ENCODE peak calls at places on chromosome 11, in six cellular contexts. I is heart left ventricle, P is endodermal cell, Z is stomach, X is pancreas, J is esophagus muscularis mucosa. K is an unnamed sample. For H3K4me1, the result is how much of the 10 kb centered on the place peaks cover.

GRCh38 chr11:61541568-61541967 is 33.0 kb downstream of the LRRC10B start:
- DNase-seq in X (no peak), J (no peak), P (peak), I (no peak), Z (no peak), K (no peak)

GRCh38 chr11:85263328-85263727 is 363.8 kb downstream of the DLG2 start:
- DNase-seq in Z (no peak), X (no peak), J (no peak), P (no peak), I (no peak), K (no peak)

GRCh38 chr11:111602865-111603632 is 800 bp downstream of the SIK2 start:
- DNase-seq in P (peak), Z (peak), X (no peak), I (peak), J (no peak), K (peak)

GRCh38 chr11:1177771-1178090 is 20.0 kb downstream of the MUC5AC start:
- DNase-seq in I (no peak), J (no peak), X (no peak), P (no peak), Z (no peak), K (no peak)

GRCh38 chr11:119878990-119879389 is 150.0 kb upstream of the NECTIN1 start:
- DNase-seq in I (no peak), P (no peak), J (no peak), Z (no peak), X (no peak), K (no peak)

GRCh38 chr11:124586247-124586860 is 16.6 kb downstream of the OR8A1 start:
- DNase-seq in J (no peak), I (peak), Z (peak), P (peak), X (peak), K (peak)

GRCh38 chr11:27254744-27255446 is 108.1 kb downstream of the CCDC34 start:
- DNase-seq in P (no peak), J (no peak), I (no peak), X (no peak), Z (no peak), K (no peak)

GRCh38 chr11:130042093-130042591 is 27.6 kb upstream of the APLP2 start:
- DNase-seq in P (no peak), Z (no peak), I (no peak), J (no peak), X (no peak), K (no peak)

GRCh38 chr11:77198440-77198849 is 70.4 kb downstream of the MYO7A start:
- DNase-seq in Z (no peak), J (no peak), P (peak), X (peak), I (no peak), K (no peak)

GRCh38 chr11:102382384-102382783 is 35.4 kb downstream of the BIRC2 start:
- DNase-seq in X (no peak), I (no peak), J (no peak), Z (no peak), P (no peak), K (no peak)

GRCh38 chr11:6622261-6623171 is 3.3 kb upstream of the TPP1 start:
- DNase-seq in X (no peak), P (no peak), Z (no peak), I (no peak), J (no peak), K (no peak)

GRCh38 chr11:120558754-120559431 is 47.3 kb downstream of the GRIK4 start:
- DNase-seq in J (no peak), X (no peak), P (peak), Z (no peak), I (no peak), K (no peak)

GRCh38 chr11:120877746-120878365 is 146.0 kb upstream of the TBCEL start:
- DNase-seq in I (no peak), J (no peak), X (no peak), Z (no peak), P (no peak), K (no peak)

GRCh38 chr11:66316849-66317251 is at the start of gene CD248:
- DNase-seq in I (peak), Z (no peak), P (peak), X (no peak), J (no peak), K (peak)

GRCh38 chr11:83574516-83574915 is 288.3 kb upstream of the CCDC90B start:
- DNase-seq in J (no peak), I (no peak), Z (no peak), P (no peak), X (no peak), K (no peak)

GRCh38 chr11:94895971-94896370 is 77.4 kb downstream of the CWC15 start:
- DNase-seq in P (no peak), J (no peak), Z (no peak), I (no peak), X (no peak), K (no peak)

GRCh38 chr11:87604350-87604749 is 566.6 kb downstream of the TMEM135 start:
- DNase-seq in Z (no peak), J (no peak), P (no peak), I (no peak), X (no peak), K (no peak)

GRCh38 chr11:130781906-130782305 is 134.4 kb downstream of the SNX19 start:
- DNase-seq in Z (no peak), X (no peak), P (no peak), J (no peak), I (no peak), K (peak)

GRCh38 chr11:85028329-85029101 is 598.6 kb downstream of the DLG2 start:
- DNase-seq in J (no peak), P (peak), X (peak), Z (no peak), I (no peak), K (no peak)

GRCh38 chr11:70824590-70825300 is 426.4 kb downstream of the CTTN start:
- DNase-seq in J (no peak), I (no peak), X (no peak), P (peak), Z (no peak), K (no peak)

GRCh38 chr11:116166788-116167465 is 605.9 kb downstream of the BUD13 start:
- DNase-seq in Z (no peak), I (no peak), P (peak), X (no peak), J (peak), K (no peak)

GRCh38 chr11:1574256-1575242 is 2.5 kb upstream of the DUSP8 start:
- DNase-seq in I (peak), J (no peak), Z (peak), X (peak), P (peak), K (no peak)

GRCh38 chr11:68032997-68033707 is 2.7 kb downstream of the NDUFS8 start:
- DNase-seq in P (no peak), X (peak), J (no peak), Z (no peak), I (no peak), K (no peak)

GRCh38 chr11:68033708-68034045 is 3.2 kb downstream of the NDUFS8 start:
- DNase-seq in P (no peak), Z (peak), J (no peak), I (peak), X (peak), K (no peak)

GRCh38 chr11:68036141-68036716 is 2.6 kb upstream of the TCIRG1 start:
- DNase-seq in P (no peak), X (peak), J (no peak), Z (no peak), I (no peak), K (no peak)

GRCh38 chr11:68036717-68037239 is 2.0 kb upstream of the TCIRG1 start:
- DNase-seq in Z (peak), J (no peak), I (peak), X (peak), P (no peak), K (no peak)

GRCh38 chr11:68035266-68035876 is 3.5 kb upstream of the TCIRG1 start:
- DNase-seq in J (no peak), Z (no peak), X (no peak), P (no peak), I (no peak), K (no peak)
- H3K4me1 ChIP-seq in J (half or more), Z (half or more), X (under half), P (under half), I (half or more), K (under half)

DNA sequence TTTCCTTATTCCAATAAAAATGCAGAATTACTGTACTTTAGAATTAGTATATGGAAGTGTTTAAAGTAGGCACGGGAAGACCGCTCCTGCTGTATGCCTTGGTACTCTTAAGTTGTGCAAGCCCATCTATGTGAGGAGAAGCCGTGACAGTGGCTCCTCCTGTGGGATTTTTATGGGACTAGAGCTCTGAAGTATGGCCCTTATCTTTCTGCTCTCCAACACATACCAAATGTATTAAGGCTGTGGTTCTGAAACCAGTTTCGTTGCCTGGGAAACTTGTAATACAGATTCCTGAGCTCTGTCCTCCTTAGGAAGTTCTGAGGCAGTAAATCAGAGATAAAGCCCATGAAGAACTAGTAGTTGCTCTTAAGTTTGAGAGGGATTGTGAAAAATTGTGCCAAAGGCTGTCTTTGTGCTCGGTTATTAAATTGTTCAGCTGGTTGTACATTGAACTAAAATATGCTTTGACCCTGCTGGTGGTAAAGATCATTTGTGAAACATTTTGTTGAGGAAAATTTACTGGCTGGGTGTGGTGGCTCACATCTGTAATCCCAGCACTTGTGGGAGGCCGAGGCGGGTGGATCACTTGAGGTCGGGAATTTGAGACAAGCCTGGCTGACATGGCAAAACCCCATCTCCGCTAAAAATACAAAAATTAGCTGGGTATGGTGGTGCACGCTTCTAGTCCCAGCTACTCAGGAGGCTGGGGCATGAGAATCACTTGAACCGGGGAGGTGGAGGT is 29.3 kb downstream of the RTN3 start:
- DNase-seq in J (no peak), I (no peak), X (no peak), Z (no peak), P (no peak), K (no peak)
- H3K4me1 ChIP-seq in J (under half), I (under half), X (under half), Z (under half), P (under half), K (under half)

GRCh38 chr11:34631737-34632104 is 10.8 kb downstream of the EHF start:
- DNase-seq in P (no peak), X (peak), Z (peak), I (no peak), J (no peak), K (no peak)

GRCh38 chr11:34633640-34633989 is 12.7 kb downstream of the EHF start:
- DNase-seq in J (no peak), I (no peak), P (no peak), X (no peak), Z (no peak), K (no peak)

GRCh38 chr11:34630544-34630943 is 9.7 kb downstream of the EHF start:
- DNase-seq in J (no peak), P (no peak), Z (no peak), X (no peak), I (no peak), K (no peak)

GRCh38 chr11:34631297-34631696 is 10.4 kb downstream of the EHF start:
- DNase-seq in I (no peak), J (no peak), Z (no peak), X (no peak), P (no peak), K (no peak)

DNA sequence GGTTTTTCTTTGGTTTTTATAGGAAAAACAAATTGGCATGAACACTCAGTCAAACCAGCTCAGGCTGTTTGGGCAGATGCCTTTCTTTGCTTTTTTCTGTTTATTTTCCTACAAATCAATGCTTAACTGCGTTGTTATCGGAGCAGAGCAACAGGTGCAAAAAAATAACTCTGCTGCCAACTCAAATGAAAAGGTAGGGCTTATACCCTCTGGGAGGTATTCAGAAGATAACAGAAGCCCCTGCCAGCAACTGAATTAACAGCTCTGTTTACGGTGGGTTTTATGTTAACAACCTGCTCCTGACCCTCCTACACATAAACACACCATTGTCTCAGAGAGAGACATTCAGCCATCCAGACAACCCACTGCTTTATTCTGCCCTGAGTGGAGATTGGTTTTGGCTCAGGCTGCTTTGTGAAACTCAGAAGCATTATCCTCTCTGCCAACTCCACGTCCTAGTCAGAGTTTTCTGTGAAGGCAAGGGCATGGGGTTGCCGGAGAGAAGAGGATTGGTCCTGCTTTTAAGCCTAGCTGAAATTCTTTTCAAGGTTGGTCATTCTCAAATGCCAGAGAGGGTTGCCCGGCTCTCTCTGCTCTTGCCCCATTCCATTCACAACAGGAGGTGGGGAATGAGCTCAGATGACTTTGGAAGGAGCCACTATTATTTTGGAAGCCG is 11.3 kb downstream of the EHF start:
- DNase-seq in X (peak), Z (peak), I (peak), J (no peak), P (peak), K (no peak)
- H3K4me1 ChIP-seq in X (under half), Z (under half), I (under half), J (under half), P (under half), K (under half)

GRCh38 chr11:57777969-57778317 is 16.3 kb downstream of the CTNND1 start:
- DNase-seq in X (no peak), Z (peak), J (no peak), P (peak), I (no peak), K (no peak)
- H3K4me1 ChIP-seq in X (half or more), Z (half or more), J (half or more), P (under half), I (half or more), K (half or more)

GRCh38 chr11:57644748-57645715 is 4.7 kb downstream of the YPEL4 start:
- DNase-seq in P (peak), X (peak), I (peak), Z (peak), J (peak), K (peak)
- H3K4me1 ChIP-seq in P (under half), X (under half), I (half or more), Z (under half), J (half or more), K (under half)

GRCh38 chr11:134233729-134234179 is 9.3 kb downstream of the VPS26B start:
- DNase-seq in P (no peak), I (no peak), Z (no peak), J (no peak), X (no peak), K (no peak)

GRCh38 chr11:134228625-134229024 is 4.2 kb downstream of the VPS26B start:
- DNase-seq in I (no peak), Z (no peak), X (no peak), P (no peak), J (no peak), K (no peak)

GRCh38 chr11:134229131-134229790 is 4.8 kb downstream of the VPS26B start:
- DNase-seq in I (no peak), J (no peak), X (no peak), Z (no peak), P (no peak), K (no peak)

GRCh38 chr11:134231958-134232674 is 7.6 kb downstream of the VPS26B start:
- DNase-seq in P (no peak), J (no peak), I (no peak), Z (no peak), X (no peak), K (no peak)

DNA sequence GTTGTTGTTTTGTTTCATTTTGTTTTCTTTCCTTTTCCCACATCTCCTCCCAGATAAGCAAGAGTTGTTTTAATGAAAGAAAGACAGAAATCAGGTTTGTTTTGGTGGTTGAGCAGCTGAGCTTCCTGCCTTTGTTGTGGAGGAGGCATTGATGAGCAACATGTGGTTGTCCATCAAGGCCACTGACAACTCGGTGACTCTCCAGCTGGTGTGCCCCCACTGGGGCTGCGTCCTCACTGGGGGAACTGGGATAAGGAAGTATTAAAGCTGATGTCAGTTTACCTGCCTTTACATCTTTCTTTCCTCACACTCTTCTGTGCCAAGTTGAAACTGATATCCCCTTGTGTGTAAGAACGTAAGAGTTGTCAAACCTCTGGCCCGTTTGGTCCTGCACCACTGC is 5.9 kb downstream of the VPS26B start:
- DNase-seq in I (no peak), P (no peak), J (no peak), Z (no peak), X (no peak), K (no peak)
- H3K4me1 ChIP-seq in I (half or more), P (under half), J (under half), Z (under half), X (under half), K (under half)

DNA sequence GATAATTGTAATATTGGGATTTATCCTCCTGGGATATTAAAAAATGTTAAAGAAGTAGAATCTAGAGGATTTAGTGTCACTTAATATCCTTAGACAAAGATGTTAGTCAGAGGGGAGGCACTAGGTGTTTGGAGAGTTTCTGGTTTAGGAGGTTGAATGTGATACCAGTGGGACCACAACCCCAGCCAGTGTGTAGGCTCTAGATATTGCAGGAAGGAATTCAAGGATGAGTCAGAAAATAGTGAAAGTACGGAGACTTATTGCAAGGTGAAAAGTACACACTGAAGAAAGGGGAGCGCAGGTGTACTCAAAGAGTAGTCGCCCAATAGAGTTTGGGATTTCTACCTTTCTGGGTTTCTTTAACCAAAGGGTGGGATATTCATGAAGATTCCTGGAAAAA is 5.7 kb upstream of the TMEM41B start:
- DNase-seq in I (no peak), P (no peak), Z (no peak), X (no peak), J (no peak), K (no peak)
- H3K4me1 ChIP-seq in I (under half), P (under half), Z (under half), X (under half), J (under half), K (under half)

GRCh38 chr11:3909901-3910300 is 54.4 kb downstream of the STIM1 start:
- DNase-seq in Z (no peak), X (no peak), P (no peak), J (no peak), I (no peak), K (no peak)
- H3K4me1 ChIP-seq in Z (under half), X (under half), P (under half), J (under half), I (under half), K (under half)

DNA sequence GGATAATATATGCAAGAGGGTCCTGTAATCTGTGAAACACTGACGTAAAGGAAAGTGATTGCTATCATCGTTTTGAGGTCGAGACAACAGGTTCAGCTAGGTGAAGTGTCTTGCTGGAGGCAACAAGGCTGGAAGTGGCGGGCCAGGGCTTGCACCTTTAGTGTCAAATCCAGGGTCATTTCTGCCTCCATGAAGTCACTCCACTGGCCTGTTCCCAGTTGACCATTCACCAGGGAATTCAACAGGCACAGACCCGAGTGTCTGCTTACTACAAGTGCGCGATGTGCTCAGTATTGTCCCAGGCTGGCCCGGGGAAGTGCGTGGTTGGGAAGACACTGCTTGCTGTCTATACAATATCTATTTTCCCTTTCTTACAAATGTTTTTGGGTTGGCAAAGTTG is 225.0 kb downstream of the CEP164 start:
- DNase-seq in X (no peak), Z (no peak), I (no peak), P (no peak), J (no peak), K (no peak)
- H3K4me1 ChIP-seq in X (under half), Z (under half), I (under half), P (under half), J (under half), K (under half)

GRCh38 chr11:12160680-12161079 is 50.3 kb downstream of the MICAL2 start:
- DNase-seq in J (no peak), P (peak), Z (no peak), I (peak), X (no peak), K (peak)
- H3K4me1 ChIP-seq in J (half or more), P (under half), Z (half or more), I (half or more), X (under half), K (half or more)